ENCODE peak calls at places on chromosomes 12 and 14, in five cellular contexts. One of them, this sample, is unnamed.

GRCh38 chr12:62802981-62803380 is 132.0 kb downstream of the PPM1H start:
- DNase-seq in fibroblast of lung: peak; percentile 18
- DNase-seq in SK-N-SH: no peak
- DNase-seq in astrocyte: no peak
- DNase-seq in thyroid gland: no peak
- DNase-seq in this sample: no peak

GRCh38 chr12:65335021-65335714 is 56.7 kb downstream of the MSRB3 start:
- DNase-seq in fibroblast of lung: peak; percentile 95
- DNase-seq in astrocyte: peak; percentile 87
- DNase-seq in thyroid gland: peak; percentile 21
- DNase-seq in SK-N-SH: peak; percentile 4
- DNase-seq in this sample: no peak

GRCh38 chr14:105092912-105093425 is 27.7 kb upstream of the GPR132 start:
- DNase-seq in fibroblast of lung: peak; percentile 43
- DNase-seq in thyroid gland: peak; percentile 68
- DNase-seq in astrocyte: peak; percentile 44
- DNase-seq in SK-N-SH: peak; percentile 92
- DNase-seq in this sample: peak; percentile 73

GRCh38 chr12:66598081-66598480 is 80.8 kb downstream of the GRIP1 start:
- DNase-seq in thyroid gland: no peak
- DNase-seq in SK-N-SH: no peak
- DNase-seq in fibroblast of lung: no peak
- DNase-seq in astrocyte: no peak
- DNase-seq in this sample: no peak

GRCh38 chr12:53051058-53051880 is 1.4 kb downstream of the TNS2 start:
- DNase-seq in astrocyte: no peak
- DNase-seq in fibroblast of lung: peak; percentile 76
- DNase-seq in thyroid gland: peak; percentile 85
- DNase-seq in SK-N-SH: no peak
- DNase-seq in this sample: peak; percentile 66

GRCh38 chr12:52607314-52607713 is 6.1 kb upstream of the KRT72 start:
- DNase-seq in astrocyte: no peak
- DNase-seq in SK-N-SH: no peak
- DNase-seq in thyroid gland: no peak
- DNase-seq in fibroblast of lung: no peak
- DNase-seq in this sample: no peak

GRCh38 chr12:104357431-104357952 is 54.0 kb downstream of the EID3 start:
- DNase-seq in thyroid gland: no peak
- DNase-seq in fibroblast of lung: peak; percentile 63
- DNase-seq in astrocyte: peak; percentile 36
- DNase-seq in SK-N-SH: no peak
- DNase-seq in this sample: no peak

GRCh38 chr12:64186789-64187188 is 35.3 kb downstream of the KICS2 start:
- DNase-seq in thyroid gland: no peak
- DNase-seq in SK-N-SH: no peak
- DNase-seq in astrocyte: no peak
- DNase-seq in fibroblast of lung: peak; percentile 18
- DNase-seq in this sample: no peak

GRCh38 chr14:21108791-21109190 is 7.9 kb downstream of the TMEM253 start:
- DNase-seq in SK-N-SH: no peak
- DNase-seq in fibroblast of lung: no peak
- DNase-seq in astrocyte: no peak
- DNase-seq in thyroid gland: no peak
- DNase-seq in this sample: no peak

GRCh38 chr12:53869500-53869899 is 69.1 kb upstream of the HOXC13 start:
- DNase-seq in fibroblast of lung: no peak
- DNase-seq in astrocyte: no peak
- DNase-seq in SK-N-SH: no peak
- DNase-seq in thyroid gland: no peak
- DNase-seq in this sample: no peak

GRCh38 chr12:106080111-106080732 is 58.5 kb downstream of the NUAK1 start:
- DNase-seq in astrocyte: peak; percentile 94
- DNase-seq in thyroid gland: no peak
- DNase-seq in SK-N-SH: no peak
- DNase-seq in fibroblast of lung: peak; percentile 62
- DNase-seq in this sample: no peak

GRCh38 chr14:80586116-80586515 is 355.4 kb downstream of the CEP128 start:
- DNase-seq in fibroblast of lung: no peak
- DNase-seq in astrocyte: no peak
- DNase-seq in thyroid gland: no peak
- DNase-seq in SK-N-SH: no peak
- DNase-seq in this sample: no peak

GRCh38 chr12:13455765-13456164 is 259.2 kb downstream of the EMP1 start:
- DNase-seq in astrocyte: no peak
- DNase-seq in fibroblast of lung: no peak
- DNase-seq in thyroid gland: no peak
- DNase-seq in SK-N-SH: no peak
- DNase-seq in this sample: no peak

GRCh38 chr14:105279642-105280361 is 21.0 kb downstream of the BRF1 start:
- DNase-seq in SK-N-SH: no peak
- DNase-seq in fibroblast of lung: no peak
- DNase-seq in astrocyte: no peak
- DNase-seq in thyroid gland: no peak
- DNase-seq in this sample: no peak

GRCh38 chr14:71383510-71383909 is 476.3 kb downstream of the PCNX1 start:
- DNase-seq in astrocyte: no peak
- DNase-seq in fibroblast of lung: no peak
- DNase-seq in SK-N-SH: no peak
- DNase-seq in thyroid gland: no peak
- DNase-seq in this sample: no peak

GRCh38 chr12:12881495-12881894 is 9.9 kb upstream of the GPRC5A start:
- DNase-seq in fibroblast of lung: no peak
- DNase-seq in astrocyte: peak; percentile 47
- DNase-seq in SK-N-SH: no peak
- DNase-seq in thyroid gland: no peak
- DNase-seq in this sample: no peak

GRCh38 chr12:64679487-64679983 is 69.2 kb downstream of the RASSF3 start:
- DNase-seq in SK-N-SH: peak; percentile 52
- DNase-seq in fibroblast of lung: peak; percentile 84
- DNase-seq in thyroid gland: peak; percentile 60
- DNase-seq in astrocyte: peak; percentile 74
- DNase-seq in this sample: peak; percentile 74

GRCh38 chr12:119319638-119320037 is 14.9 kb upstream of the CCDC60 start:
- DNase-seq in SK-N-SH: no peak
- DNase-seq in fibroblast of lung: no peak
- DNase-seq in astrocyte: no peak
- DNase-seq in thyroid gland: peak; percentile 19
- DNase-seq in this sample: peak; percentile 65

GRCh38 chr14:53496668-53497067 is 343.5 kb upstream of the DDHD1 start:
- DNase-seq in thyroid gland: no peak
- DNase-seq in astrocyte: no peak
- DNase-seq in SK-N-SH: no peak
- DNase-seq in fibroblast of lung: no peak
- DNase-seq in this sample: no peak

GRCh38 chr14:51576112-51576420 is 75.6 kb upstream of the FRMD6 start:
- DNase-seq in fibroblast of lung: no peak
- DNase-seq in SK-N-SH: no peak
- DNase-seq in astrocyte: peak; percentile 81
- DNase-seq in thyroid gland: no peak
- DNase-seq in this sample: no peak

GRCh38 chr12:78376257-78376656 is 488.3 kb upstream of the SYT1 start:
- DNase-seq in thyroid gland: no peak
- DNase-seq in fibroblast of lung: peak; percentile 47
- DNase-seq in astrocyte: no peak
- DNase-seq in SK-N-SH: no peak
- DNase-seq in this sample: no peak

GRCh38 chr14:80977103-80977728 is 21.8 kb downstream of the TSHR start:
- DNase-seq in fibroblast of lung: no peak
- DNase-seq in astrocyte: no peak
- DNase-seq in thyroid gland: no peak
- DNase-seq in SK-N-SH: no peak
- DNase-seq in this sample: no peak

GRCh38 chr12:124567035-124567672 is at the start of gene NCOR2:
- DNase-seq in fibroblast of lung: no peak
- DNase-seq in SK-N-SH: peak; percentile 81
- DNase-seq in astrocyte: no peak
- DNase-seq in thyroid gland: peak; percentile 29
- DNase-seq in this sample: no peak

GRCh38 chr14:49972840-49973239 is 80.0 kb downstream of the ARF6 start:
- DNase-seq in fibroblast of lung: peak; percentile 89
- DNase-seq in thyroid gland: peak; percentile 39
- DNase-seq in SK-N-SH: no peak
- DNase-seq in astrocyte: peak; percentile 93
- DNase-seq in this sample: peak; percentile 60

GRCh38 chr12:123142948-123143752 is 7.7 kb downstream of the PITPNM2 start:
- DNase-seq in fibroblast of lung: no peak
- DNase-seq in astrocyte: peak; percentile 41
- DNase-seq in SK-N-SH: no peak
- DNase-seq in thyroid gland: peak; percentile 79
- DNase-seq in this sample: no peak

GRCh38 chr14:89324501-89325298 is 92.3 kb downstream of the FOXN3 start:
- DNase-seq in thyroid gland: no peak
- DNase-seq in SK-N-SH: no peak
- DNase-seq in astrocyte: no peak
- DNase-seq in fibroblast of lung: no peak
- DNase-seq in this sample: no peak

GRCh38 chr14:87966816-87967215 is 26.2 kb downstream of the GALC start:
- DNase-seq in astrocyte: no peak
- DNase-seq in fibroblast of lung: no peak
- DNase-seq in SK-N-SH: no peak
- DNase-seq in thyroid gland: no peak
- DNase-seq in this sample: no peak

GRCh38 chr12:73452672-73453469 is 1084.8 kb upstream of the ATXN7L3B start:
- DNase-seq in thyroid gland: no peak
- DNase-seq in fibroblast of lung: no peak
- DNase-seq in astrocyte: no peak
- DNase-seq in SK-N-SH: no peak
- DNase-seq in this sample: no peak

GRCh38 chr14:86055512-86055911 is 525.6 kb downstream of the FLRT2 start:
- DNase-seq in fibroblast of lung: peak; percentile 31
- DNase-seq in astrocyte: no peak
- DNase-seq in thyroid gland: no peak
- DNase-seq in SK-N-SH: no peak
- DNase-seq in this sample: no peak

GRCh38 chr14:91754819-91755218 is 22.9 kb upstream of the CATSPERB start:
- DNase-seq in SK-N-SH: no peak
- DNase-seq in fibroblast of lung: no peak
- DNase-seq in thyroid gland: no peak
- DNase-seq in astrocyte: no peak
- DNase-seq in this sample: peak; percentile 8

DNA sequence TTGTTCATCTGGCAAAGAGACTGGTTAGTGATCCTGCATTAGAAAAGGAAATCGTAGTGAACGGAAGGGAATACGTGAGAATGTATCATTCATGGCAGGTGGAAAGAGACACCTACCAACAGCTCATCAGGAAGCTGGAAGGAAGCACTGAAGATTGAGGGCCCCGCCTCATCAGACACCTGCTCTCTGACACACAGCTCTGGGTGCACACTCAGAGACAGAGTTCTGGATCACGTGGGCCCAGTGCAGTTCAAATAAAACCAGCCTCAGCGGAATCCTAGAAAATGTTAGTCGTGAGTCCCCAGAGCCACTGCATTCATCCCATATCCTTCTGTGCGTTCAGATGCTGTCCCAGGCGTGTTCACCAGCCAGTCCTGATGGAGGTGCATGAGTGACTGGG is 129.7 kb downstream of the GLT1D1 start:
- DNase-seq in thyroid gland: no peak
- DNase-seq in fibroblast of lung: no peak
- DNase-seq in SK-N-SH: no peak
- DNase-seq in astrocyte: no peak
- DNase-seq in this sample: no peak
- H3K9me3 ChIP-seq in thyroid gland: no peaks in the 10 kb centered on the region
- H3K9me3 ChIP-seq in fibroblast of lung: no peaks in the 10 kb centered on the region
- H3K9me3 ChIP-seq in SK-N-SH: no peaks in the 10 kb centered on the region
- H3K9me3 ChIP-seq in astrocyte: no peaks in the 10 kb centered on the region
- H3K9me3 ChIP-seq in this sample: no peaks in the 10 kb centered on the region

GRCh38 chr12:93882763-93883162 is 205.6 kb downstream of the CRADD start:
- DNase-seq in astrocyte: no peak
- DNase-seq in thyroid gland: no peak
- DNase-seq in fibroblast of lung: no peak
- DNase-seq in SK-N-SH: no peak
- DNase-seq in this sample: no peak

GRCh38 chr12:93876360-93876759 is 199.2 kb downstream of the CRADD start:
- DNase-seq in fibroblast of lung: no peak
- DNase-seq in thyroid gland: no peak
- DNase-seq in astrocyte: no peak
- DNase-seq in SK-N-SH: no peak
- DNase-seq in this sample: no peak

GRCh38 chr12:93880853-93881522 is 203.8 kb downstream of the CRADD start:
- DNase-seq in thyroid gland: no peak
- DNase-seq in astrocyte: no peak
- DNase-seq in SK-N-SH: no peak
- DNase-seq in fibroblast of lung: no peak
- DNase-seq in this sample: no peak

GRCh38 chr12:93877446-93877845 is 200.3 kb downstream of the CRADD start:
- DNase-seq in astrocyte: no peak
- DNase-seq in thyroid gland: peak; percentile 38
- DNase-seq in SK-N-SH: no peak
- DNase-seq in fibroblast of lung: no peak
- DNase-seq in this sample: no peak

DNA sequence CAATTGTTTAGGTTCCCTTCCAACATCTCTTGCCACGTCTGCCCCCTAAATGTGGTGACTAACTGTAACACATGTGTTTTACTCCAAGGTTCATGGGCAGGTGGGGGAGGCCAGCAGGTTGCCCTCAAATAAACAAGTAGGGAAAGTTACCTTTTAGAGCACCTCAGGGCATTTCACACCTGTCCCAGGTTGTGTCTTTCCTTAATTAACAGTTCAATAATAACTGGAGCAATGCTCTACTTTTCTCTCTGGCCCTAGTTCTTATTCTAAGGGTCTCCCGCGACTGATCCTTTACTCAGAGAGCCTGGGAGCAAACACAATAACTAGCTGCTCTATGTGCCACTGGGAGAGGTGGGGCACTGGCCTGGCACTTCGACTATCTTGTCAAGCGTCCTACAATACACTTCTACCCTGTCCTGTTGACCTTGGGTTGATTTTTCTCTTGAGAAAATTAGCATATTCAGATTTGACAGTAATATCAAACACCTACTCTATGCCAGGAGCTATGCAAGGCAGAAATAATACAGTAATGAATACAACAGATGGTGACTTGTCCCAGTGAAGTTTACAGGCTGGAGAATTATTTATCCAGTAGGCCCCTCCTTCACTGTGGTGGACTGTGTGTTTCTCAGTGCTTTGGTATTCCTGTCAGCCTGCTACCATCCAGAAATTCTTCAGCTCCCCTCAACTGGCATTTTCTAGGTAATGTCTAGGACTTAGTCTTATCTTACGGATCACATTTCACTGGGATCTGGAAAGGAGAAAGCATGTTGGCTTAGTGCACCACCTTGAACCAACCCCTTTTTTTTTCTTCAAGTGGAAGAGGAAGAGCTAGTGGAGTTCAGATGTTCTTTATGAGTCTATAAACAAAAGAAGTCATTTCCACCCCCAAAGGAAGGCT is 202.6 kb downstream of the CRADD start:
- DNase-seq in thyroid gland: no peak
- DNase-seq in fibroblast of lung: peak; percentile 55
- DNase-seq in astrocyte: peak; percentile 97
- DNase-seq in SK-N-SH: no peak
- DNase-seq in this sample: no peak
- TF ChIP-seq CTCF in thyroid gland: no peak
- TF ChIP-seq CTCF in fibroblast of lung: no peak
- TF ChIP-seq CTCF in astrocyte: no peak
- TF ChIP-seq CTCF in SK-N-SH: no peak
- TF ChIP-seq CTCF in this sample: no peak

GRCh38 chr14:40987481-40987880 is 619.2 kb upstream of the LRFN5 start:
- DNase-seq in astrocyte: no peak
- DNase-seq in thyroid gland: no peak
- DNase-seq in fibroblast of lung: no peak
- DNase-seq in SK-N-SH: no peak
- DNase-seq in this sample: no peak
- H3K9me3 ChIP-seq in astrocyte: no peaks in the 10 kb centered on the region
- H3K9me3 ChIP-seq in thyroid gland: no peaks in the 10 kb centered on the region
- H3K9me3 ChIP-seq in fibroblast of lung: no peaks in the 10 kb centered on the region
- H3K9me3 ChIP-seq in SK-N-SH: no peaks in the 10 kb centered on the region
- H3K9me3 ChIP-seq in this sample: no peaks in the 10 kb centered on the region

GRCh38 chr14:54566410-54567223 is at the start of gene SAMD4A:
- DNase-seq in thyroid gland: peak; percentile 78
- DNase-seq in SK-N-SH: peak; percentile 77
- DNase-seq in fibroblast of lung: peak; percentile 90
- DNase-seq in astrocyte: peak; percentile 82
- DNase-seq in this sample: peak; percentile 73
- TF ChIP-seq CTCF in thyroid gland: no peak
- TF ChIP-seq CTCF in SK-N-SH: peak; percentile 42
- TF ChIP-seq CTCF in fibroblast of lung: peak; percentile 37
- TF ChIP-seq CTCF in astrocyte: no peak
- TF ChIP-seq CTCF in this sample: peak; percentile 42